ENCODE peak calls at places on chromosomes 6 and 20, in ten cellular contexts. Y, W, X, O, F, Q, Z, C, J and D are unnamed samples.

GRCh38 chr6:7727951-7728854 is 2.3 kb downstream of the BMP6 start:
- DNase-seq in Y (no peak), X (no peak), W (no peak), Z (peak; percentile 18), O (peak; percentile 28), F (no peak), Q (no peak), J (peak; percentile 37), C (peak; percentile 43), D (no peak)

GRCh38 chr20:20457392-20458126 is 89.7 kb downstream of the INSM1 start:
- DNase-seq in Z (no peak), C (no peak), O (no peak), F (no peak), Q (no peak), W (no peak), X (peak; percentile 31), Y (no peak), J (no peak), D (no peak)

GRCh38 chr6:157080986-157081391 is 242.3 kb downstream of the TMEM242 start:
- DNase-seq in X (no peak), Q (no peak), J (no peak), C (no peak), Y (no peak), W (no peak), F (no peak), Z (no peak), O (no peak), D (no peak)

GRCh38 chr6:27791182-27791939 is 120.8 kb downstream of the OR2B2 start:
- DNase-seq in Q (peak; percentile 49), Z (peak; percentile 68), O (peak; percentile 61), Y (peak; percentile 73), F (no peak), W (peak; percentile 46), J (peak; percentile 59), C (peak; percentile 71), X (peak; percentile 87), D (peak; percentile 66)

GRCh38 chr20:13263451-13263850 is 42.4 kb downstream of the ISM1 start:
- DNase-seq in Y (no peak), X (no peak), F (no peak), C (no peak), Z (no peak), Q (no peak), O (no peak), W (no peak), J (no peak), D (no peak)

GRCh38 chr20:41200446-41201202 is 63.3 kb downstream of the PLCG1 start:
- DNase-seq in J (no peak), Z (no peak), O (no peak), Y (no peak), C (no peak), F (no peak), W (no peak), X (no peak), Q (no peak), D (no peak)

GRCh38 chr6:83199865-83200230 is 6.7 kb downstream of the RWDD2A start:
- DNase-seq in X (peak; percentile 84), O (no peak), C (no peak), Z (no peak), W (no peak), Y (no peak), J (no peak), Q (no peak), F (no peak), D (no peak)

GRCh38 chr20:54228841-54229240 is 21.0 kb downstream of the PFDN4 start:
- DNase-seq in X (no peak), F (no peak), Z (no peak), Q (no peak), O (no peak), W (no peak), C (no peak), J (no peak), Y (no peak), D (no peak)

GRCh38 chr6:1840491-1841121 is 230.9 kb downstream of the FOXC1 start:
- DNase-seq in Y (no peak), F (no peak), O (no peak), Q (no peak), C (no peak), J (no peak), Z (no peak), W (no peak), X (peak; percentile 45), D (no peak)

GRCh38 chr20:3652646-3653596 is 10.3 kb downstream of the GFRA4 start:
- DNase-seq in W (no peak), F (no peak), X (no peak), O (no peak), Z (no peak), Y (peak; percentile 22), J (no peak), Q (no peak), C (no peak), D (no peak)

GRCh38 chr6:13194852-13195251 is 133.5 kb downstream of the TBC1D7 start:
- DNase-seq in Q (peak; percentile 39), Y (peak; percentile 80), O (peak; percentile 45), Z (peak; percentile 34), J (peak; percentile 12), W (no peak), X (peak; percentile 87), F (no peak), C (peak; percentile 61), D (no peak)

GRCh38 chr20:37914672-37915433 is 11.9 kb downstream of the VSTM2L start:
- DNase-seq in Q (no peak), X (peak; percentile 23), J (peak; percentile 57), Y (no peak), W (no peak), O (peak; percentile 52), C (peak; percentile 72), Z (peak; percentile 74), F (no peak), D (no peak)

DNA sequence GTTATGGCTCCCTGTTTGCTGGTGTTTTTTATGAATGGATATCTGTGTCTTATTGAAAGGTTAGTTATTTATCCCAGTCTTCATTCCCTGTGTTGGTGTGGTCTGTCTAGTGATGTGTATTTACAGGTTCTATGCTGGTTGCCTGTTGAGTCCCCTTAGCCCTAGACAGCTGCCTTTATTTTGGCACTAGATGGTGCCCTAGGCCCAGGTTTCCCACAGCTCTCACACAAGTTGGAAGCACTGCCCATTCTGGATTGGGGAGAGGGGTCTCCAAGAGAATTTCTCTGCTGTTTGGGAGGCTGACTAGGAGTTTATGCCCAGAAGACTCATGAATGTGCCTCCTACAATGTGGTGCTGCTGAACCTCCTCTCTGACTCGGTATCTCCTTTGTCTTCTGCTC is 12.4 kb downstream of the GRM1 start:
- DNase-seq in X (peak; percentile 49), O (peak; percentile 51), C (peak; percentile 62), Z (peak; percentile 30), Q (no peak), J (no peak), W (no peak), Y (no peak), F (no peak), D (no peak)
- TF ChIP-seq CTCF in X (peak; percentile 67), O (no peak), C (peak; percentile 17), Z (peak; percentile 59), Q (peak; percentile 29), J (peak; percentile 45), W (no peak), Y (peak; percentile 53), F (no peak), D (peak; percentile 65)

GRCh38 chr20:44576297-44576696 is 6.1 kb upstream of the PKIG start:
- DNase-seq in X (peak; percentile 82), C (no peak), O (no peak), Y (peak; percentile 18), Q (no peak), W (no peak), F (no peak), J (no peak), Z (no peak), D (no peak)
- TF ChIP-seq CTCF in X (peak; percentile 67), C (no peak), O (no peak), Y (peak; percentile 61), Q (peak; percentile 28), W (peak; percentile 46), F (no peak), J (peak; percentile 67), Z (peak; percentile 18), D (peak; percentile 19)

DNA sequence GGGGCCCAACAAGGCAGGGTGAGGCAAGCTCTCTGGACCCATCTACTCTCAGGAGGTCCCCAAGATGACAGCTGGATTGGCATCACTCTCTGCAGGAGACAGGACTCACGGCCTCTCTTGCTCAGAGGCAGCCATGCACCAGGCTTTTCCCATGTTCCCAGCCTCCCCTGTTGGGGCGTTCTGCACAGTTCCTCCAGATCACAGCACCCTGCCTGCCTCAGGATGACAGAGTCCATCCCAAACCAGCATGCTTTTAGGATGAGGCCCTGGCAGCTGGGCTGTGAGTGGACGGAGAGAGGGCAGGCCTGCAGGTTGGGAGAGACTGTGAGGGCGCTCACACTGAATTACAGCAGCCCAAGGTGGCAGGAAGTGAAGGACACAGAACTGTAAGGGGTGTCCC is 143.2 kb upstream of the MLN start:
- DNase-seq in F (no peak), W (no peak), Z (no peak), X (no peak), C (no peak), Y (no peak), J (no peak), Q (no peak), O (no peak), D (no peak)
- TF ChIP-seq CTCF in F (no peak), W (no peak), Z (no peak), X (no peak), C (no peak), Y (no peak), J (no peak), Q (no peak), O (no peak), D (no peak)

GRCh38 chr20:10114598-10114997 is 79.8 kb downstream of the ANKEF1 start:
- DNase-seq in Z (no peak), Q (no peak), J (no peak), W (no peak), X (no peak), O (no peak), Y (no peak), C (no peak), F (no peak), D (no peak)
- TF ChIP-seq CTCF in Z (no peak), Q (no peak), J (no peak), W (no peak), X (no peak), O (no peak), Y (no peak), C (no peak), F (no peak), D (no peak)

DNA sequence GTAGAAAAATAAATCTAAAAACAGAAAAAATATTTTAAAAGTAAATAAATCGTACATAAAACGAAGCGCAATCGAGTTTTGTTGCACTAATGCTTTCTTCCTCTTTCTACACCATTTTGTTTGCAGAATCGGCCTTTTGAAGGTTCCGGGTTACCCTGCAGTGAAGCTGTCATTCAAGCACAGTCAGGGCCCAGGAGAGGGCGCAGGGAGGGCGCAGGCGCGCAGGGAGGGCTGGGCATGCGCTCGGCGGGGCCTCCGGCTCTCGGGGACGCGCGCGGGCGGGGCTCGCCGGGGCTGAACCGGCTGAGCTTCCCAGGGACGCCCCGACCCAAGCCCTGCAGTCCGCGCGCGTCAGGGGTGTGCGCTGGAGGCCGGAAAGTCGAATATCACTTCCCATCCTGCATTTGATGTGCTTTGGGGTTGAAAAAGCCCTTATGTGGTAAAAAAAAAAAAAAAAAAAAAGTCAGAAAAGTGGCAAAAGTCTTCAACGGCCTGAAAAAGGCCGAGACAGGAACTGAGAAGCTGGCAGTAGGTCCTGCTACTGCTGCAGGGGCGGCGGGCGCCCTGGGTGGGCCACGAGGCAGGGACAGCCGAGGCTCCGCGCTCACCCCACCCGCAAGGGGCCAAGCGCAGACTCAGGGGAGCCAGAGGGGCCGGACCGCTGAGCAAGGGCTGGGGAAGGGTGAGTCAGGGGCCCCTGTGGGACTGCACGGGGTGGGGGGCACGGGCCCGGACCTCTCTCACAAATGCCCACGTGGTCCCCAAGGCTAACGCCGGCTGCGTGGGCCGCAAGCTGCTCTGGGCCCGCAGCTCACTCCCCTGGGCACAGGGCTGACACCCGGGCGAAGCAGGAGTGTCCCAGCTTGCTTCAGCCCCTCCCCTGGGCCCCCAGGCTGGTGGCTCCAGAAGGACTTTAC is 40.5 kb downstream of the THBS2 start:
- DNase-seq in F (peak; percentile 69), O (peak; percentile 91), J (peak; percentile 83), C (peak; percentile 84), X (peak; percentile 93), Z (peak; percentile 93), Y (peak; percentile 96), Q (peak; percentile 52), W (peak; percentile 93), D (peak; percentile 92)
- TF ChIP-seq CTCF in F (no peak), O (no peak), J (no peak), C (no peak), X (peak; percentile 52), Z (peak; percentile 49), Y (peak; percentile 59), Q (peak; percentile 45), W (peak; percentile 41), D (peak; percentile 52)